ENCODE peak calls at places on chromosomes 16 and 17, in four cellular contexts. L, X, S and C are unnamed samples.

GRCh38 chr16:17470002-17470870 is 524 bp downstream of the XYLT1 start:
- DNase-seq in L (peak), X (peak), S (no peak), C (peak)

GRCh38 chr16:86462334-86463084 is 47.8 kb upstream of the FOXF1 start:
- DNase-seq in L (no peak), X (no peak), S (no peak), C (no peak)

GRCh38 chr17:81287741-81288430 is 7.2 kb downstream of the SLC38A10 start:
- DNase-seq in L (no peak), X (no peak), S (no peak), C (no peak)

GRCh38 chr17:42676424-42677011 is at the start of gene PLEKHH3:
- DNase-seq in L (no peak), X (no peak), S (no peak), C (no peak)

GRCh38 chr17:74180336-74180735 is 23.1 kb upstream of the RPL38 start:
- DNase-seq in L (no peak), X (no peak), S (no peak), C (no peak)

GRCh38 chr17:69710926-69711325 is 296.4 kb downstream of the MAP2K6 start:
- DNase-seq in L (no peak), X (no peak), S (no peak), C (no peak)

GRCh38 chr16:68086336-68086821 is 1.2 kb downstream of the NFATC3 start:
- DNase-seq in L (no peak), X (no peak), S (peak), C (no peak)

GRCh38 chr17:44769230-44769629 is 10.4 kb downstream of the ADAM11 start:
- DNase-seq in L (no peak), X (no peak), S (no peak), C (no peak)

GRCh38 chr17:67725232-67726206 is 7.8 kb downstream of the NOL11 start:
- DNase-seq in L (no peak), X (no peak), S (no peak), C (no peak)

GRCh38 chr17:37737971-37738370 is 6.9 kb downstream of the HNF1B start:
- DNase-seq in L (no peak), X (no peak), S (peak), C (no peak)

GRCh38 chr16:49281843-49282642 is 405 bp upstream of the CBLN1 start:
- DNase-seq in L (peak), X (peak), S (no peak), C (peak)

GRCh38 chr17:20206068-20206467 is 196.9 kb downstream of the SPECC1 start:
- DNase-seq in L (no peak), X (no peak), S (peak), C (no peak)

GRCh38 chr16:75238132-75238852 is 13.1 kb downstream of the BCAR1 start:
- DNase-seq in L (peak), X (no peak), S (no peak), C (peak)

GRCh38 chr16:57522960-57523359 is 13.4 kb downstream of the CCDC102A start:
- DNase-seq in L (no peak), X (no peak), S (no peak), C (no peak)

GRCh38 chr17:15086776-15087175 is 178.3 kb downstream of the PMP22 start:
- DNase-seq in L (no peak), X (no peak), S (no peak), C (no peak)

GRCh38 chr17:8698142-8699050 is 46.2 kb downstream of the CCDC42 start:
- DNase-seq in L (no peak), X (no peak), S (no peak), C (peak)

GRCh38 chr16:356756-357155 is 4.2 kb upstream of the AXIN1 start:
- DNase-seq in L (peak), X (no peak), S (no peak), C (no peak)

GRCh38 chr17:5700791-5701190 is 116.5 kb upstream of the NLRP1 start:
- DNase-seq in L (no peak), X (no peak), S (no peak), C (no peak)

GRCh38 chr17:43584666-43585102 is 38.5 kb upstream of the ETV4 start:
- DNase-seq in L (no peak), X (no peak), S (no peak), C (no peak)

GRCh38 chr16:30972872-30973271 is 12.1 kb upstream of the HSD3B7 start:
- DNase-seq in L (no peak), X (no peak), S (peak), C (no peak)

GRCh38 chr16:83835972-83836566 is 28.3 kb downstream of the HSBP1 start:
- DNase-seq in L (no peak), X (peak), S (peak), C (no peak)

GRCh38 chr17:57459286-57459915 is 203.1 kb downstream of the MSI2 start:
- DNase-seq in L (no peak), X (peak), S (no peak), C (no peak)

GRCh38 chr16:57621521-57622268 is 6.7 kb upstream of the ADGRG1 start:
- DNase-seq in L (peak), X (no peak), S (no peak), C (peak)

GRCh38 chr16:89325861-89326471 is 108.5 kb downstream of the ZNF778 start:
- DNase-seq in L (peak), X (no peak), S (peak), C (no peak)

GRCh38 chr16:22018559-22018958 is 10.6 kb downstream of the MOSMO start:
- DNase-seq in L (no peak), X (no peak), S (no peak), C (no peak)

GRCh38 chr16:51756447-51757123 is 605.5 kb upstream of the SALL1 start:
- DNase-seq in L (no peak), X (no peak), S (no peak), C (no peak)

GRCh38 chr16:82638095-82638798 is 11.5 kb downstream of the CDH13 start:
- DNase-seq in L (no peak), X (no peak), S (peak), C (no peak)

GRCh38 chr17:46916211-46916610 is 6.7 kb upstream of the GOSR2 start:
- DNase-seq in L (no peak), X (no peak), S (peak), C (no peak)

GRCh38 chr17:70621593-70621992 is 452.3 kb downstream of the KCNJ2 start:
- DNase-seq in L (no peak), X (no peak), S (no peak), C (no peak)

GRCh38 chr17:27285501-27285900 is 8.4 kb upstream of the WSB1 start:
- DNase-seq in L (no peak), X (no peak), S (no peak), C (no peak)

GRCh38 chr17:2282297-2282873 is 21.2 kb downstream of the SMG6 start:
- DNase-seq in L (peak), X (no peak), S (peak), C (no peak)

GRCh38 chr17:40091691-40092397 is 8.5 kb downstream of the NR1D1 start:
- DNase-seq in L (peak), X (no peak), S (no peak), C (peak)

GRCh38 chr17:18267927-18268711 is 7.7 kb downstream of the MIEF2 start:
- DNase-seq in L (no peak), X (no peak), S (peak), C (no peak)

GRCh38 chr17:7745748-7746470 is 28.4 kb downstream of the DNAH2 start:
- DNase-seq in L (no peak), X (no peak), S (peak), C (peak)

GRCh38 chr17:39737761-39738567 is at the start of gene GRB7:
- DNase-seq in L (no peak), X (no peak), S (peak), C (no peak)

GRCh38 chr16:81693047-81693446 is 86.0 kb upstream of the PLCG2 start:
- DNase-seq in L (no peak), X (no peak), S (no peak), C (no peak)